ENCODE peak calls at places on chromosomes 7 and 10, in five cellular contexts. A is HCT116, T is psoas muscle, F is fibroblast of lung, M is GM12865. G is an unnamed sample.

GRCh38 chr7:158407581-158408331 is 179.9 kb downstream of the PTPRN2 start:
- DNase-seq in A (peak; percentile 48), T (no peak), F (peak; percentile 24), M (no peak), G (no peak)

GRCh38 chr10:71696635-71697326 is 22.8 kb downstream of the C10orf105 start:
- DNase-seq in A (no peak), T (peak; percentile 64), F (peak; percentile 14), M (peak; percentile 59), G (peak; percentile 63)

GRCh38 chr10:55500931-55501559 is 700.0 kb upstream of the PCDH15 start:
- DNase-seq in A (no peak), T (no peak), F (peak; percentile 32), M (peak; percentile 43), G (peak; percentile 2)

GRCh38 chr7:139426258-139427028 is 57.0 kb downstream of the KLRG2 start:
- DNase-seq in A (no peak), T (no peak), F (no peak), M (no peak), G (no peak)

GRCh38 chr7:144835166-144835611 is 664 bp downstream of the TPK1 start:
- DNase-seq in A (no peak), T (peak; percentile 53), F (peak; percentile 65), M (peak; percentile 64), G (peak; percentile 43)

GRCh38 chr10:125048101-125048864 is 106.4 kb downstream of the ZRANB1 start:
- DNase-seq in A (peak; percentile 88), T (peak; percentile 87), F (peak; percentile 90), M (peak; percentile 74), G (peak; percentile 81)

GRCh38 chr7:50307368-50308012 is 3.0 kb downstream of the IKZF1 start:
- DNase-seq in A (no peak), T (no peak), F (no peak), M (peak; percentile 78), G (peak; percentile 56)

GRCh38 chr10:99360935-99361334 is 31.8 kb downstream of the CNNM1 start:
- DNase-seq in A (no peak), T (no peak), F (no peak), M (no peak), G (no peak)

GRCh38 chr7:28124413-28124812 is 56.2 kb downstream of the JAZF1 start:
- DNase-seq in A (no peak), T (no peak), F (no peak), M (no peak), G (no peak)

GRCh38 chr10:33008499-33009243 is 50.6 kb upstream of the ITGB1 start:
- DNase-seq in A (peak; percentile 71), T (no peak), F (peak; percentile 92), M (peak; percentile 79), G (peak; percentile 74)

GRCh38 chr10:114928818-114929217 is 9.2 kb upstream of the TRUB1 start:
- DNase-seq in A (no peak), T (no peak), F (no peak), M (no peak), G (no peak)

GRCh38 chr10:64112697-64113367 is 591.6 kb downstream of the REEP3 start:
- DNase-seq in A (no peak), T (no peak), F (no peak), M (no peak), G (no peak)

GRCh38 chr7:2937701-2938513 is 93.8 kb upstream of the GNA12 start:
- DNase-seq in A (no peak), T (no peak), F (no peak), M (no peak), G (no peak)

GRCh38 chr7:139505563-139505962 is 17.9 kb upstream of the CLEC2L start:
- DNase-seq in A (peak; percentile 15), T (no peak), F (no peak), M (peak; percentile 35), G (no peak)

GRCh38 chr7:8290645-8291308 is 28.8 kb upstream of the ICA1 start:
- DNase-seq in A (no peak), T (no peak), F (no peak), M (no peak), G (no peak)

GRCh38 chr7:44277391-44277790 is 48.0 kb downstream of the CAMK2B start:
- DNase-seq in A (no peak), T (peak; percentile 7), F (no peak), M (no peak), G (no peak)

GRCh38 chr7:106779877-106780276 is 85.2 kb upstream of the PIK3CG start:
- DNase-seq in A (peak; percentile 59), T (no peak), F (no peak), M (peak; percentile 44), G (no peak)

GRCh38 chr7:22156205-22156604 is 200.7 kb downstream of the RAPGEF5 start:
- DNase-seq in A (peak; percentile 42), T (no peak), F (peak; percentile 43), M (no peak), G (no peak)

GRCh38 chr10:37855691-37856090 is 1.7 kb downstream of the ZNF248 start:
- DNase-seq in A (no peak), T (no peak), F (no peak), M (no peak), G (no peak)

GRCh38 chr7:41003031-41003925 is 699.6 kb downstream of the INHBA start:
- DNase-seq in A (peak; percentile 54), T (peak; percentile 34), F (peak; percentile 51), M (peak; percentile 64), G (peak; percentile 8)

GRCh38 chr7:41319601-41320000 is 383.3 kb downstream of the INHBA start:
- DNase-seq in A (no peak), T (no peak), F (no peak), M (no peak), G (no peak)

GRCh38 chr7:26318921-26319320 is 27.3 kb downstream of the SNX10 start:
- DNase-seq in A (no peak), T (no peak), F (peak; percentile 4), M (no peak), G (no peak)

GRCh38 chr7:33903770-33904679 is 1.3 kb upstream of the BMPER start:
- DNase-seq in A (no peak), T (peak; percentile 53), F (peak; percentile 42), M (no peak), G (peak; percentile 24)

GRCh38 chr7:1703475-1704325 is 33.6 kb downstream of the ELFN1 start:
- DNase-seq in A (no peak), T (no peak), F (no peak), M (no peak), G (no peak)

GRCh38 chr7:22485189-22485588 is 14.8 kb downstream of the STEAP1B start:
- DNase-seq in A (no peak), T (no peak), F (peak; percentile 27), M (no peak), G (no peak)

GRCh38 chr7:140206963-140207362 is 30.2 kb upstream of the KDM7A start:
- DNase-seq in A (no peak), T (no peak), F (no peak), M (no peak), G (no peak)

GRCh38 chr10:101014966-101015581 is 15.5 kb downstream of the LZTS2 start:
- DNase-seq in A (no peak), T (no peak), F (peak; percentile 95), M (no peak), G (no peak)

GRCh38 chr7:5997210-5997808 is 11.5 kb downstream of the PMS2 start:
- DNase-seq in A (no peak), T (no peak), F (peak; percentile 77), M (peak; percentile 70), G (peak; percentile 48)

GRCh38 chr10:93826355-93826754 is 67.4 kb upstream of the SLC35G1 start:
- DNase-seq in A (no peak), T (no peak), F (no peak), M (peak; percentile 12), G (no peak)

GRCh38 chr10:24383681-24384106 is 174.8 kb downstream of the KIAA1217 start:
- DNase-seq in A (peak; percentile 81), T (peak; percentile 93), F (peak; percentile 92), M (peak; percentile 90), G (peak; percentile 80)
- TF ChIP-seq CTCF in A (peak; percentile 66), T (peak; percentile 54), F (peak; percentile 54), M (peak; percentile 38), G (no peak)

GRCh38 chr10:74662635-74663034 is 163.8 kb upstream of the KAT6B start:
- DNase-seq in A (no peak), T (no peak), F (no peak), M (no peak), G (no peak)
- TF ChIP-seq CTCF in A (no peak), T (no peak), F (no peak), M (no peak), G (no peak)

GRCh38 chr10:73655257-73655989 is 406 bp downstream of the SYNPO2L start:
- DNase-seq in A (no peak), T (no peak), F (no peak), M (peak; percentile 45), G (peak; percentile 54)

GRCh38 chr10:73653195-73653594 is 2.6 kb downstream of the SYNPO2L start:
- DNase-seq in A (no peak), T (no peak), F (no peak), M (no peak), G (no peak)

GRCh38 chr10:73655990-73656298 is at the start of gene SYNPO2L:
- DNase-seq in A (no peak), T (peak; percentile 76), F (no peak), M (no peak), G (no peak)

GRCh38 chr10:73650537-73651331 is 5.1 kb downstream of the SYNPO2L start:
- DNase-seq in A (no peak), T (peak; percentile 81), F (peak; percentile 69), M (peak; percentile 79), G (peak; percentile 69)

GRCh38 chr10:73653701-73654100 is 2.1 kb downstream of the SYNPO2L start:
- DNase-seq in A (no peak), T (no peak), F (peak; percentile 40), M (peak; percentile 63), G (peak; percentile 52)
- TF ChIP-seq CTCF in A (peak; percentile 18), T (peak; percentile 36), F (peak; percentile 15), M (peak; percentile 23), G (peak; percentile 44)

DNA sequence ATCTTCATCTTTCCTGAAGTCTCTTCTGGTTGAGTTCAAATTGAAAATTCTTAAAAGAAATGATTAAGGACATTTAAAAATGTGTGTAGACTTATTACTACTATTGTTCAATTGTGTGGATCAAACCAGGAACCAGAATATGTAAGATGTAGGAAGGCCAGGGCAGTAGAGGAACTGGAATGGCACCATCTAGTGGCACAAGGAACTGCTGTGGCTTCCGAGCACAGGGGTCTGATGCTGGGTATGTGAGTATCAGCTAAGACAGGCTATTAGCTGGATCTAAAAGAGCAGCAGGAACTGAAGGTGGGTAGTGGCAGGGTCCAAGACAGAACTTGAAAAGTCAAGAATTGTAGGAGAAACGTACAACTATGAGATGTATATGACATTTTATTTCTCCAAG is 247.3 kb downstream of the SEMA3A start:
- DNase-seq in A (peak; percentile 19), T (no peak), F (no peak), M (peak; percentile 42), G (peak; percentile 11)
- TF ChIP-seq CTCF in A (peak; percentile 76), T (no peak), F (peak; percentile 48), M (peak; percentile 42), G (no peak)

DNA sequence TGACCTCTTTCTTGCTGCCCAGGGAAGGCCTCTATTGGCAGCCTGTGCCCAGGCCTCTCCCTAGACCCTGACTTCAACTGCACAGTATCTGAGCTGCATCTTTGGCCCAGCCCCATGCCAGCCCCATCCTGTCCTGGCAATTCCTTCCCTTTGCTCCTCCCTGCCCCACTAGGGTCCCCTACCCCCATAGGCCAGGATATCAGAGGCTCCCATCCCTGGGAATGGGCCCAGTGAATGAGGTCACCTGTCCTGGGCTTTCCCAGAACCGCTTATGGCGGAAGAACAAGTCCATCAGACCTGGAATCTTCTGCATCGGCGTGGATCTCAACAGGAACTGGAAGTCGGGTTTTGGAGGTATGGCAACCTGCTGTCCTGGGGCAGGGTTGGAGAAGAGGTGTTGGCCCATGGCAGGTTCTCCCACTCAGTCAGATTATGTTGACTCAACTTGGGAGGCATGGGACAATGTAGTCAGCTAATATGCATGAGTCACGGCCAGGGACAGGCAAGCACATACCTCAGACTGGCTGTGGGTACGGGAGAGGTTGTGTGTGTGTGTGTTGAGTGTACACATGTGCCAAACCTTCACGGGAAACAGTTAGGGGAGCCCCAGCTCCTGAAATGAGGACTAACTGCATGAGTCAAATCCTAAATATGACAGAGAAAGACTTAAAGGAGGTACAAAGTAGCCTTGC is 17.0 kb upstream of the CPA1 start:
- DNase-seq in A (peak; percentile 85), T (peak; percentile 45), F (peak; percentile 91), M (peak; percentile 78), G (no peak)
- TF ChIP-seq CTCF in A (no peak), T (no peak), F (no peak), M (no peak), G (no peak)

G was measured in GM20000.